ENCODE peak calls at places on chromosomes 11 and 22, in six cellular contexts. P is stimulated activated CD8-positive, alpha-beta memory T cell treated with anti-CD3 and anti-CD28 coated beads, Interleukin-15, amount 100 ng/mL, for 4 hours; V is activated CD4-positive, alpha-beta T cell treated with anti-CD3 and anti-CD28 coated beads, Interleukin-2, amount 50 U/mL, for 48 hours; I is KG1; J is HEK293T; E is body of pancreas. A is an unnamed sample.

GRCh38 chr11:81007046-81007445 is 1566.2 kb upstream of the TENM4 start:
- DNase-seq in V (no peak), J (no peak), E (no peak), I (no peak), P (no peak), A (no peak)

GRCh38 chr11:64891215-64891848 is 12.9 kb upstream of the EHD1 start:
- DNase-seq in I (no peak), J (no peak), P (no peak), E (peak), V (no peak), A (no peak)

GRCh38 chr22:27581688-27582087 is 219.9 kb downstream of the MN1 start:
- DNase-seq in I (no peak), P (no peak), V (no peak), E (peak), J (no peak), A (no peak)

GRCh38 chr11:120238968-120239620 is 846 bp upstream of the POU2F3 start:
- DNase-seq in E (no peak), P (no peak), I (no peak), J (no peak), V (no peak), A (no peak)

GRCh38 chr22:43148581-43148980 is 2.8 kb upstream of the TSPO start:
- DNase-seq in J (no peak), P (no peak), V (no peak), E (no peak), I (no peak), A (no peak)

GRCh38 chr11:44190883-44191230 is 95.4 kb downstream of the EXT2 start:
- DNase-seq in E (no peak), J (no peak), I (no peak), V (no peak), P (no peak), A (no peak)

GRCh38 chr11:2997406-2997805 is 5.3 kb upstream of the NAP1L4 start:
- DNase-seq in E (no peak), P (no peak), I (no peak), J (no peak), V (no peak), A (no peak)

GRCh38 chr11:35911616-35912165 is 32.2 kb upstream of the LDLRAD3 start:
- DNase-seq in J (no peak), I (no peak), P (no peak), V (no peak), E (no peak), A (no peak)

GRCh38 chr11:16299884-16300778 is 56.2 kb downstream of the SOX6 start:
- DNase-seq in P (no peak), V (no peak), E (no peak), I (no peak), J (no peak), A (no peak)

GRCh38 chr22:45581549-45582080 is 78.9 kb downstream of the FBLN1 start:
- DNase-seq in E (no peak), P (no peak), I (no peak), V (no peak), J (no peak), A (no peak)

GRCh38 chr11:77198440-77198849 is 70.4 kb downstream of the MYO7A start:
- DNase-seq in V (peak), E (no peak), P (no peak), J (peak), I (no peak), A (no peak)

GRCh38 chr22:36180038-36180880 is 19.7 kb upstream of the APOL3 start:
- DNase-seq in P (peak), J (peak), V (peak), I (peak), E (peak), A (peak)

GRCh38 chr11:1870721-1871466 is 18.0 kb downstream of the LSP1 start:
- DNase-seq in P (no peak), E (peak), J (no peak), V (peak), I (no peak), A (peak)

GRCh38 chr11:123206671-123207421 is 11.8 kb upstream of the CLMP start:
- DNase-seq in E (no peak), I (no peak), J (no peak), V (no peak), P (no peak), A (no peak)

GRCh38 chr11:2759228-2760195 is 59.7 kb upstream of the KCNQ1OT1 start:
- DNase-seq in E (peak), V (no peak), J (no peak), I (no peak), P (no peak), A (no peak)

GRCh38 chr11:104995001-104995408 is 26.6 kb upstream of the CASP4 start:
- DNase-seq in J (no peak), V (no peak), E (no peak), P (no peak), I (no peak), A (no peak)

GRCh38 chr11:77086521-77087472 is 15.8 kb upstream of the OMP start:
- DNase-seq in E (peak), J (no peak), V (no peak), P (no peak), I (no peak), A (no peak)

GRCh38 chr11:75714211-75714610 is 3.4 kb upstream of the MOGAT2 start:
- DNase-seq in V (no peak), P (no peak), E (no peak), I (no peak), J (no peak), A (no peak)

GRCh38 chr11:65873280-65874156 is 918 bp upstream of the EFEMP2 start:
- DNase-seq in I (peak), E (peak), V (peak), J (peak), P (peak), A (peak)

GRCh38 chr11:18371279-18371678 is 23.1 kb upstream of the LDHA start:
- DNase-seq in V (no peak), P (no peak), E (no peak), I (no peak), J (no peak), A (no peak)

GRCh38 chr11:124070906-124071621 is 29.9 kb upstream of the OR10G7 start:
- DNase-seq in V (peak), P (peak), J (peak), I (peak), E (peak), A (peak)

GRCh38 chr22:50326959-50327710 is at the start of gene DENND6B:
- DNase-seq in E (peak), P (peak), J (peak), I (peak), V (peak), A (peak)

GRCh38 chr11:47373876-47374820 is 4.2 kb downstream of the SPI1 start:
- DNase-seq in I (peak), E (peak), P (peak), J (peak), V (peak), A (peak)

GRCh38 chr11:2312232-2313042 is 10.6 kb downstream of the TSPAN32 start:
- DNase-seq in P (no peak), J (no peak), I (no peak), V (no peak), E (no peak), A (no peak)

GRCh38 chr22:36775589-36775965 is 342 bp downstream of the IFT27 start:
- DNase-seq in E (peak), V (peak), P (no peak), J (peak), I (no peak), A (peak)

GRCh38 chr11:91653091-91653754 is 571.4 kb upstream of the FAT3 start:
- DNase-seq in I (no peak), E (no peak), P (no peak), V (no peak), J (no peak), A (no peak)

GRCh38 chr11:1837171-1838076 is 1.4 kb upstream of the TNNI2 start:
- DNase-seq in V (peak), E (peak), I (peak), P (peak), J (peak), A (peak)

GRCh38 chr11:128525411-128526243 is 61.7 kb downstream of the ETS1 start:
- DNase-seq in P (no peak), E (no peak), J (no peak), V (no peak), I (no peak), A (no peak)

GRCh38 chr11:111391328-111392124 is 12.5 kb upstream of the POU2AF1 start:
- DNase-seq in J (no peak), V (no peak), E (peak), P (no peak), I (no peak), A (no peak)

GRCh38 chr11:66727883-66728759 is 895 bp downstream of the SPTBN2 start:
- DNase-seq in V (no peak), E (no peak), P (no peak), I (no peak), J (peak), A (no peak)

A was measured in effector memory CD8-positive, alpha-beta T cell.